ENCODE peak calls at places on chromosomes 4 and X, in five cellular contexts. G is PC-9, X is transverse colon, A is ascending aorta, W is heart left ventricle. Z is an unnamed sample. For H3K4me1, the result is how much of the 10 kb centered on the place peaks cover.

GRCh38 chr4:186037692-186038658 is 31.0 kb upstream of the TLR3 start:
- DNase-seq in G (peak), X (peak), A (no peak), W (no peak), Z (peak)

GRCh38 chr4:88792821-88793220 is 95.2 kb upstream of the NAP1L5 start:
- DNase-seq in G (no peak), A (no peak), X (no peak), W (no peak), Z (no peak)

GRCh38 chr4:21507439-21507838 is 441.1 kb downstream of the KCNIP4 start:
- DNase-seq in W (no peak), A (no peak), X (no peak), G (no peak), Z (no peak)

GRCh38 chrX:70322784-70323183 is 32.9 kb downstream of the KIF4A start:
- DNase-seq in G (no peak), W (no peak), X (no peak), A (no peak), Z (no peak)

GRCh38 chr4:19214591-19214990 is 1037.1 kb upstream of the SLIT2 start:
- DNase-seq in W (no peak), X (no peak), A (no peak), G (no peak), Z (no peak)

GRCh38 chrX:100819837-100820666 is at the start of gene CSTF2:
- DNase-seq in A (peak), G (peak), X (peak), W (peak), Z (peak)

GRCh38 chr4:123976285-123976684 is 579.7 kb downstream of the SPRY1 start:
- DNase-seq in A (no peak), W (no peak), X (no peak), G (no peak), Z (no peak)

GRCh38 chrX:135543924-135544323 is 23.5 kb downstream of the INTS6L start:
- DNase-seq in A (no peak), G (no peak), W (no peak), X (peak), Z (no peak)

GRCh38 chr4:177480796-177481195 is 38.6 kb upstream of the AGA start:
- DNase-seq in X (no peak), G (no peak), W (no peak), A (no peak), Z (no peak)

GRCh38 chr4:8857682-8858187 is 13.9 kb downstream of the HMX1 start:
- DNase-seq in A (no peak), X (no peak), G (no peak), W (peak), Z (no peak)

GRCh38 chrX:23386726-23387125 is 52.1 kb downstream of the PTCHD1 start:
- DNase-seq in G (no peak), W (no peak), X (no peak), A (no peak), Z (no peak)

GRCh38 chrX:48475295-48475694 is 704 bp upstream of the FTSJ1 start:
- DNase-seq in A (no peak), W (no peak), G (no peak), X (no peak), Z (peak)
- H3K4me1 ChIP-seq in A (under half), W (under half), G (under half), X (under half), Z (under half)

GRCh38 chr4:165609653-165610052 is 230.8 kb downstream of the CPE start:
- DNase-seq in W (no peak), X (no peak), A (no peak), G (no peak), Z (no peak)

GRCh38 chr4:165610679-165611551 is 232.1 kb downstream of the CPE start:
- DNase-seq in W (no peak), A (no peak), X (no peak), G (no peak), Z (no peak)

GRCh38 chr4:165612936-165613335 is 234.1 kb downstream of the CPE start:
- DNase-seq in W (no peak), G (no peak), A (no peak), X (no peak), Z (no peak)
- H3K4me3 ChIP-seq in W (no peak), G (no peak), A (no peak), X (no peak), Z (no peak)

GRCh38 chrX:148517191-148517590 is 16.8 kb downstream of the AFF2 start:
- DNase-seq in A (no peak), X (no peak), G (no peak), W (no peak), Z (no peak)
- H3K4me1 ChIP-seq in A (under half), X (under half), G (under half), W (under half), Z (under half)

DNA sequence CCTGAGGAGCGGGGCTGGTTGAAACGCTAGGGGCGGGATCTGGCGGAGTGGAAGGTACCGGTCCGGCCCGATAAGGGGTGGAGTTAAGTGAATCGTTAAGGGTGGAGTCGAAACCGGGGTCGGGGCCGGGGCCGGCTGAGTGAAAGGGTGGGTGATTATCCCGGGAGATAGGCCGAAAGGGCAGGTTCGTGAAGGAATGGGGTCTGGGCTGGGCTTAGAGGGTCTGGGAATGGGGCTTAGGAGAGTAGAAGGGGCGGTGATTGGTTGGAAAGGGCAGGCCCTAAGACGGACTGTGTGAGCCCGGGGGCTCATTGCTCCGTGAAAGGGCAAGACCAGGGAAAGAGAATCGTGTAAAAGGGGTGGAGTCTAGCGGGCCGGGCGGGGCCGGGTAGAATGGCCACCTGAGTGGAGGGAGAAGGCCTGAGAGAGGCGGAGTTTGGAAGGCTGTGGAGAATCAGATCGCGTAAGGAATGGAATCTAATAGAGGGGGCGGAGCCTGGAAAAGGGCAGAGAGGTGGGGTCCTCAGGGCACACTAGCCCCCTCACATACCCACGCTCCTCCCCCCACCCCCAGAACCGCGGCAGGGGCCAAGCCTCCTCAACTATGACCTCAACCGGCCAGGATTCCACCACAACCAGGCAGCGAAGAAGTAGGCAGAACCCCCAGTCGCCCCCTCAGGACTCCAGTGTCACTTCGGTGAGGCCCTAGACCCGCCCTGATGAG is 384 bp downstream of the HDAC6 start:
- DNase-seq in W (peak), G (peak), X (peak), A (peak), Z (peak)
- H3K4me3 ChIP-seq in W (peak), G (peak), X (peak), A (peak), Z (no peak)

GRCh38 chr4:95106408-95106928 is 348.7 kb downstream of the BMPR1B start:
- DNase-seq in A (no peak), W (no peak), X (no peak), G (no peak), Z (no peak)
- H3K4me1 ChIP-seq in A (under half), W (under half), X (under half), G (under half), Z (under half)

DNA sequence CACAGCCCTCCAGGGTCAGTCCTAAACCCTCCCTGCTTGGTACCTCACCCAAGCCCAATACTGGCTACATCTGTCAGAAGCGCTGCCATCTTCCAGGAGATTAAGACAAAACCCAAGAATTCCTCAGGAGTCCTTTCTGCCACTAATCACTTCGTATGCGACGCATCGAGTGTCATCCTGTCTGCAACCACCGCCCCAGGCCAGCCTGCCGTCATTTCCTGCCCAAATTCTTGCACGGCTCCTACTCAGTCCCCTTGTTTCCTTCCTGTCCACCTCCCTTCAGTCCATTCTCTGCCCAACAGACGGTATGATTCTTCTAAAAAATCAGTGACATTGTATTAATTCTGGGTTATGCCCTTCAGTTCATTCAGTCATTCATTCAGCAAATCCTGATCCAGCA is 113.6 kb downstream of the NFKB1 start:
- DNase-seq in W (peak), A (no peak), X (peak), G (no peak), Z (no peak)
- H3K4me3 ChIP-seq in W (no peak), A (no peak), X (no peak), G (no peak), Z (no peak)

DNA sequence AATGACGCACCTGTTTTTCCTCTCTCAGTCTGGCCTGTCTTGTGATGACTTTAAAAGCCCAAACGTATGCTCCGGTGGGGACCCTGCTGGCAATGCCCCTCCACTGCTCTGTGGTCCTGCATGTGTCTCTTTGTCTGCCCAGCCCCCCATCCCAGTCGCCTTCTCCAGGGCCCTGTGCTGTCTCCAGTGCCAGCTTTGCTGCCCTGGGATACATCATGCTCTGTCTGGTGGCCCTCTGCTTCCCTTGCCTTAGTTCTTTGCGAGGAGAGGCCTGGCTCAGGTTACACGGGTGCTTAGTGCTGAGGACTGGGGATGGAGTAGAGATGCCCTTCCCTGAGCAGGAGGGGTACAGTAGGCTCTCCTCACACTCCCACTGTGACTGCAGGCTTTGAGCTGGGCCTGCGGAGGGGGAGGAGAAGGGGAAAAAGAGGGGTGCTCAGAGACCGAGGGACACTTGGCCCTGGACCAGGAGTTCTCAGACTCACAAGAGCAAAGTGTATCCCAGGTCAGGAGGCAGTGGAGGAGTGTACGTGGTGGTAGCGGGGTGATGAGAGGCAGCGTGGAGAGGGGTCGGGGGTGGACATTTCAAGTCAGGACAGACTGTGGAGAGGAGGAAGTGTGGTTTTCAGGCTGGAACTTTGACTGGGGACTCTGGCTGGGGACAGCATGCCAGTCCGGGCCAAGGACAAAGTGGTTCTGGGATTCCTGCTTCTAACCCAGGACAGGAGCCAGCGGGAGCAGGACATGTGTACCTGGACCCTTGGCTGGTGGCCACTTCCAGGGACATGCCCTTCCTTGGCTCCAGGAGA is 2.8 kb downstream of the APLN start:
- DNase-seq in A (peak), W (no peak), G (no peak), X (no peak), Z (no peak)
- H3K4me1 ChIP-seq in A (under half), W (under half), G (under half), X (under half), Z (under half)

Z was measured in body of pancreas.